ENCODE peak calls at places on chromosome 18, in nine cellular contexts. I is heart right ventricle; G is CD8-positive, alpha-beta memory T cell; D is H1; S is CD4-positive, alpha-beta T cell; W is MM.1S; Y is lung; M is HepG2; U is H9. A is an unnamed sample.

GRCh38 chr18:79485788-79486355 is 90.1 kb downstream of the NFATC1 start:
- DNase-seq in D (no peak), Y (no peak), S (no peak), G (no peak), I (no peak), M (no peak), W (no peak), U (no peak), A (no peak)

GRCh38 chr18:70454705-70455322 is 166.0 kb downstream of the SOCS6 start:
- DNase-seq in M (peak; percentile 60), Y (no peak), I (no peak), W (peak; percentile 60), G (no peak), U (no peak), S (no peak), D (no peak), A (peak; percentile 36)

GRCh38 chr18:32760391-32760790 is 12.4 kb downstream of the KLHL14 start:
- DNase-seq in S (no peak), G (no peak), W (peak; percentile 84), D (no peak), I (no peak), M (no peak), Y (no peak), U (peak; percentile 73), A (no peak)

GRCh38 chr18:10140928-10141327 is 227.1 kb downstream of the VAPA start:
- DNase-seq in I (no peak), S (no peak), U (no peak), D (no peak), G (no peak), M (peak; percentile 85), W (peak; percentile 57), Y (no peak), A (no peak)

GRCh38 chr18:47981320-47981719 is 50.9 kb upstream of the SMAD2 start:
- DNase-seq in S (no peak), I (no peak), Y (no peak), M (no peak), U (no peak), G (no peak), D (no peak), W (no peak), A (no peak)

GRCh38 chr18:70227438-70227837 is 22.0 kb upstream of the RTTN start:
- DNase-seq in I (no peak), U (no peak), M (no peak), Y (no peak), D (no peak), W (no peak), G (no peak), S (no peak), A (no peak)

GRCh38 chr18:7559709-7560319 is 7.3 kb upstream of the PTPRM start:
- DNase-seq in G (no peak), D (no peak), W (no peak), U (no peak), M (no peak), S (no peak), I (no peak), Y (no peak), A (no peak)

GRCh38 chr18:43893001-43893637 is 615.8 kb upstream of the SYT4 start:
- DNase-seq in S (no peak), D (no peak), I (no peak), M (no peak), Y (no peak), U (no peak), W (no peak), G (no peak), A (peak; percentile 13)

GRCh38 chr18:79826966-79827365 is 29.2 kb downstream of the KCNG2 start:
- DNase-seq in I (no peak), M (no peak), S (no peak), Y (peak; percentile 26), G (no peak), W (no peak), D (no peak), U (peak; percentile 70), A (no peak)

GRCh38 chr18:5520464-5520863 is 23.3 kb downstream of the EPB41L3 start:
- DNase-seq in M (no peak), Y (no peak), D (no peak), U (no peak), S (no peak), G (no peak), W (no peak), I (no peak), A (no peak)

GRCh38 chr18:26089247-26090129 is 925 bp downstream of the SS18 start:
- DNase-seq in W (peak; percentile 45), G (peak; percentile 6), Y (no peak), M (peak; percentile 6), U (peak; percentile 46), D (no peak), S (no peak), I (no peak), A (no peak)

GRCh38 chr18:54521846-54522245 is 69.2 kb upstream of the DYNAP start:
- DNase-seq in U (no peak), S (no peak), G (no peak), W (no peak), D (no peak), I (no peak), Y (no peak), M (no peak), A (no peak)

GRCh38 chr18:11398625-11399024 is 210.8 kb upstream of the SLC35G4 start:
- DNase-seq in Y (no peak), M (no peak), U (no peak), G (no peak), I (no peak), D (no peak), S (no peak), W (no peak), A (no peak)

GRCh38 chr18:42339324-42339723 is 384.3 kb downstream of the PIK3C3 start:
- DNase-seq in G (no peak), M (peak; percentile 80), I (no peak), S (no peak), Y (no peak), D (no peak), W (no peak), U (no peak), A (no peak)

GRCh38 chr18:42892181-42892580 is 223.3 kb downstream of the RIT2 start:
- DNase-seq in G (no peak), I (no peak), W (no peak), S (no peak), D (no peak), Y (no peak), M (no peak), U (no peak), A (no peak)

GRCh38 chr18:48578289-48578688 is 39.5 kb downstream of the CTIF start:
- DNase-seq in I (no peak), U (no peak), Y (no peak), G (no peak), D (no peak), M (no peak), W (no peak), S (no peak), A (no peak)

GRCh38 chr18:48922801-48923730 is 27.7 kb downstream of the SMAD7 start:
- DNase-seq in I (peak; percentile 62), W (no peak), Y (peak; percentile 56), U (peak; percentile 32), D (no peak), S (no peak), G (no peak), M (no peak), A (no peak)

GRCh38 chr18:24762417-24762816 is 302.0 kb downstream of the HRH4 start:
- DNase-seq in M (no peak), Y (no peak), S (no peak), G (no peak), W (no peak), I (no peak), U (no peak), D (no peak), A (no peak)

GRCh38 chr18:79611040-79611681 is 68.4 kb upstream of the CTDP1 start:
- DNase-seq in I (peak; percentile 55), G (no peak), W (no peak), Y (no peak), S (no peak), M (no peak), D (no peak), U (no peak), A (peak; percentile 13)

GRCh38 chr18:47149457-47150028 is 757 bp downstream of the HDHD2 start:
- DNase-seq in Y (no peak), U (no peak), I (no peak), M (peak; percentile 24), G (no peak), D (no peak), W (no peak), S (no peak), A (no peak)

GRCh38 chr18:68440433-68440832 is 274.5 kb downstream of the TMX3 start:
- DNase-seq in U (no peak), G (no peak), I (no peak), W (no peak), Y (no peak), S (no peak), M (no peak), D (no peak), A (no peak)

GRCh38 chr18:78992041-78992735 is 12.6 kb downstream of the SALL3 start:
- DNase-seq in M (no peak), D (no peak), S (no peak), I (no peak), U (no peak), Y (no peak), W (no peak), G (no peak), A (no peak)

GRCh38 chr18:13289501-13290205 is 71.1 kb downstream of the LDLRAD4 start:
- DNase-seq in U (no peak), W (no peak), Y (no peak), D (no peak), S (no peak), I (no peak), M (no peak), G (no peak), A (no peak)
- H3K27ac ChIP-seq in U (no peak overlapping the region), W (no peak overlapping the region), Y (no peak overlapping the region), D (no peak overlapping the region), S (no peak overlapping the region), I (peak overlapping the region; percentile 17), M (no peak overlapping the region), G (no peak overlapping the region), A (no peak overlapping the region)

DNA sequence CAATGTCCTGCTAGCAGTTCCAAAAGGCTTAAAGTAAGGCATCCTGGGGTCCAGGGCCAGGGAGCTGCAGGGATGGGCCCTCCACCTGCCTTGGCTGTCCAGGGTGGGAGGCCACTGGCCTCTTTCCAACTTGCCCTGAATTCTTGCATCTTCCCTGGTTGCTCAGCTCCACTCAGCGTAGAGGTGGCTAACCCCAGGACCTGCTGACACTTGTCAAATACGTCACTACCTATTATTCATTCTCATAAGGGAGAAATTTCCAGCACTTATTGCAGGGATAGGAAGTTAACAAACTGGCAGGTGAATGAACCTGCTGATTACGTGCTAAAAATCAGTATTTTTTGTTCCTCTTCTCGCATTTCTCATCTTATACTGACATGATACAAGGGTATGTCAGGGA is 101.9 kb upstream of the NEDD4L start:
- DNase-seq in Y (no peak), M (no peak), W (no peak), U (no peak), G (no peak), I (no peak), D (no peak), S (no peak), A (no peak)
- H3K27ac ChIP-seq in Y (no peak overlapping the region), M (no peak overlapping the region), W (no peak overlapping the region), U (no peak overlapping the region), G (no peak overlapping the region), I (no peak overlapping the region), D (no peak overlapping the region), S (no peak overlapping the region), A (peak overlapping the region; percentile 61)

GRCh38 chr18:23587220-23587642 is 925 bp upstream of the NPC1 start:
- DNase-seq in M (no peak), Y (no peak), U (no peak), W (peak; percentile 25), S (no peak), D (no peak), G (no peak), I (no peak), A (no peak)
- H3K27ac ChIP-seq in M (no peak overlapping the region), Y (peak overlapping the region; percentile 42), U (no peak overlapping the region), W (peak overlapping the region; percentile 95), S (no peak overlapping the region), D (no peak overlapping the region), G (peak overlapping the region; percentile 99), I (peak overlapping the region; percentile 99), A (no peak overlapping the region)

GRCh38 chr18:13436596-13436995 is 218.0 kb downstream of the LDLRAD4 start:
- DNase-seq in D (no peak), I (no peak), M (no peak), Y (no peak), G (peak; percentile 18), U (no peak), W (no peak), S (peak; percentile 47), A (no peak)
- H3K27ac ChIP-seq in D (no peak overlapping the region), I (peak overlapping the region; percentile 45), M (no peak overlapping the region), Y (no peak overlapping the region), G (no peak overlapping the region), U (no peak overlapping the region), W (no peak overlapping the region), S (peak overlapping the region; percentile 76), A (no peak overlapping the region)